ENCODE peak calls at places on chromosomes 2 and 18, in four cellular contexts. U is kidney epithelial cell; T is NCI-H1417; Q is activated CD4-positive, alpha-beta T cell treated with anti-CD3 and anti-CD28 coated beads, Interleukin-2, amount 50 U/mL, for 1 hour. R is an unnamed sample.
A peak's percentile ranks its signal among the peaks of the same experiment; 100 is the strongest.

GRCh38 chr2:64233396-64233922 is 89.2 kb upstream of the PELI1 start:
- DNase-seq in Q (no peak), U (no peak), T (no peak), R (no peak)

GRCh38 chr18:49563130-49563540 is 1.3 kb downstream of the LIPG start:
- DNase-seq in T (no peak), Q (no peak), U (no peak), R (no peak)

GRCh38 chr2:186058604-186059003 is 320.0 kb downstream of the FSIP2 start:
- DNase-seq in T (no peak), Q (no peak), U (no peak), R (no peak)

GRCh38 chr18:12960846-12961397 is 13.1 kb downstream of the SEH1L start:
- DNase-seq in T (no peak), Q (no peak), U (no peak), R (no peak)

GRCh38 chr18:44856157-44856556 is 175.5 kb downstream of the SETBP1 start:
- DNase-seq in T (no peak), Q (no peak), U (no peak), R (no peak)

GRCh38 chr2:218149098-218149497 is 17.7 kb downstream of the CXCR1 start:
- DNase-seq in U (no peak), T (no peak), Q (no peak), R (no peak)

GRCh38 chr2:191180712-191181111 is 29.9 kb upstream of the STAT4 start:
- DNase-seq in T (no peak), Q (no peak), U (no peak), R (no peak)

GRCh38 chr2:117832905-117833613 is 18.6 kb downstream of the DDX18 start:
- DNase-seq in T (no peak), U (no peak), Q (peak; percentile 13), R (no peak)

GRCh38 chr2:177148477-177149154 is 64.0 kb upstream of the HNRNPA3 start:
- DNase-seq in Q (peak; percentile 69), U (no peak), T (peak; percentile 81), R (peak; percentile 71)

GRCh38 chr18:74489631-74490030 is 6.5 kb upstream of the CNDP2 start:
- DNase-seq in Q (no peak), U (no peak), T (no peak), R (no peak)

R was measured in B cell.